ENCODE peak calls at places on chromosomes 3 and 15, in nine cellular contexts. T is choroid plexus epithelial cell; R is epithelial cell of esophagus; S is activated effector memory CD4-positive, alpha-beta T cell treated with anti-CD3 and anti-CD28 coated beads, Interleukin-2, amount 50 U/mL, for 16 hours; W is activated CD4-positive, alpha-beta T cell treated with anti-CD3 and anti-CD28 coated beads, Interleukin-2, amount 50 U/mL, for 1 hour; N is NCI-H1417; L is ELR; D is ureter; C is stimulated activated CD8-positive, alpha-beta memory T cell treated with anti-CD3 and anti-CD28 coated beads, Interleukin-15, amount 100 ng/mL, for 1 hour. B is an unnamed sample.

GRCh38 chr3:31166249-31166885 is 271.9 kb upstream of the GADL1 start:
- DNase-seq in T (peak), R (peak), S (no peak), W (no peak), N (no peak), L (peak), D (no peak), C (no peak), B (no peak)

GRCh38 chr15:69074011-69074842 is 59.7 kb downstream of the NOX5 start:
- DNase-seq in T (peak), R (peak), S (no peak), W (no peak), N (peak), L (peak), D (peak), C (no peak), B (peak)

GRCh38 chr15:98525625-98526024 is 122.7 kb upstream of the IGF1R start:
- DNase-seq in T (peak), R (no peak), S (no peak), W (no peak), N (no peak), L (no peak), D (no peak), C (no peak), B (no peak)

GRCh38 chr15:35061171-35062163 is 23.6 kb downstream of the NANOGP8 start:
- DNase-seq in T (no peak), R (peak), S (no peak), W (no peak), N (no peak), L (no peak), D (no peak), C (no peak), B (no peak)

GRCh38 chr3:42439461-42440075 is 29.2 kb upstream of the LYZL4 start:
- DNase-seq in T (no peak), R (no peak), S (no peak), W (no peak), N (peak), L (no peak), D (no peak), C (no peak), B (no peak)

GRCh38 chr3:184332370-184333090 is 4.9 kb upstream of the FAM131A start:
- DNase-seq in T (peak), R (peak), S (no peak), W (no peak), N (no peak), L (peak), D (no peak), C (no peak), B (no peak)

GRCh38 chr3:125051715-125052581 is 3.8 kb downstream of the HEG1 start:
- DNase-seq in T (peak), R (peak), S (peak), W (peak), N (no peak), L (peak), D (peak), C (peak), B (peak)

GRCh38 chr15:40439461-40440299 is 1.1 kb upstream of the BAHD1 start:
- DNase-seq in T (peak), R (peak), S (peak), W (no peak), N (peak), L (peak), D (no peak), C (no peak), B (no peak)

GRCh38 chr3:99971761-99972160 is 142.5 kb downstream of the FILIP1L start:
- DNase-seq in T (no peak), R (peak), S (no peak), W (no peak), N (no peak), L (peak), D (no peak), C (no peak), B (no peak)

GRCh38 chr3:143731776-143732175 is 116.5 kb downstream of the SLC9A9 start:
- DNase-seq in T (no peak), R (no peak), S (no peak), W (no peak), N (no peak), L (peak), D (no peak), C (no peak), B (no peak)

GRCh38 chr3:152461460-152461859 is 192.7 kb downstream of the MBNL1 start:
- DNase-seq in T (no peak), R (peak), S (no peak), W (no peak), N (no peak), L (no peak), D (no peak), C (no peak), B (no peak)

GRCh38 chr3:141366285-141367037 is 1.8 kb upstream of the ZBTB38 start:
- DNase-seq in T (peak), R (peak), S (no peak), W (no peak), N (no peak), L (peak), D (no peak), C (no peak), B (no peak)

GRCh38 chr15:23035964-23036566 is 3.3 kb downstream of the TUBGCP5 start:
- DNase-seq in T (peak), R (peak), S (peak), W (peak), N (peak), L (peak), D (no peak), C (peak), B (peak)

GRCh38 chr3:118863731-118864322 is 170.8 kb downstream of the IGSF11 start:
- DNase-seq in T (no peak), R (peak), S (no peak), W (no peak), N (no peak), L (peak), D (no peak), C (no peak), B (no peak)

GRCh38 chr3:58234516-58234931 is 3.1 kb upstream of the ABHD6 start:
- DNase-seq in T (peak), R (peak), S (no peak), W (no peak), N (peak), L (peak), D (no peak), C (no peak), B (no peak)

GRCh38 chr3:45981321-45982038 is 14.1 kb downstream of the FYCO1 start:
- DNase-seq in T (peak), R (no peak), S (no peak), W (no peak), N (no peak), L (peak), D (no peak), C (no peak), B (no peak)

GRCh38 chr3:192827208-192827607 is 90.4 kb downstream of the MB21D2 start:
- DNase-seq in T (no peak), R (no peak), S (no peak), W (no peak), N (no peak), L (no peak), D (no peak), C (no peak), B (no peak)